ENCODE peak calls at places on chromosomes 13 and 19, in six cellular contexts. Q, T, S, I, F and X are unnamed samples.

GRCh38 chr13:20388184-20388583 is 137.5 kb downstream of the CRYL1 start:
- DNase-seq in I (no peak), Q (no peak), F (no peak), T (no peak), S (no peak), X (no peak)

GRCh38 chr13:33455291-33455690 is 169.7 kb upstream of the STARD13 start:
- DNase-seq in I (no peak), Q (no peak), T (no peak), S (no peak), F (no peak), X (no peak)

GRCh38 chr19:12996542-12997094 is 1.3 kb downstream of the NFIX start:
- DNase-seq in S (no peak), T (no peak), Q (no peak), I (no peak), F (no peak), X (no peak)

GRCh38 chr13:34913040-34913439 is 29.0 kb upstream of the NBEA start:
- DNase-seq in F (no peak), Q (no peak), S (no peak), I (peak), T (peak), X (peak)

GRCh38 chr13:30148171-30148754 is 159.1 kb downstream of the KATNAL1 start:
- DNase-seq in T (no peak), Q (no peak), I (no peak), S (peak), F (peak), X (no peak)

GRCh38 chr13:73341748-73342147 is 282.9 kb downstream of the KLF5 start:
- DNase-seq in I (peak), F (no peak), Q (no peak), S (no peak), T (no peak), X (peak)

GRCh38 chr19:42149447-42150202 is 17.4 kb upstream of the POU2F2 start:
- DNase-seq in Q (no peak), S (no peak), T (no peak), F (no peak), I (no peak), X (no peak)

GRCh38 chr19:39413269-39413902 is 917 bp downstream of the PLEKHG2 start:
- DNase-seq in F (peak), I (no peak), Q (no peak), T (peak), S (no peak), X (peak)

GRCh38 chr13:111409413-111409812 is 89.0 kb downstream of the TEX29 start:
- DNase-seq in I (no peak), T (no peak), F (no peak), S (no peak), Q (no peak), X (no peak)

GRCh38 chr13:44801990-44802389 is 187.3 kb downstream of the NUFIP1 start:
- DNase-seq in Q (no peak), S (no peak), F (no peak), I (no peak), T (peak), X (peak)

GRCh38 chr19:18252370-18252717 is 21.9 kb downstream of the IQCN start:
- DNase-seq in I (no peak), F (no peak), Q (no peak), T (no peak), S (no peak), X (no peak)

GRCh38 chr13:24622481-24622880 is 57.7 kb upstream of the ATP12A start:
- DNase-seq in S (no peak), I (no peak), F (no peak), T (no peak), Q (no peak), X (no peak)

GRCh38 chr19:50477751-50478515 is 1.3 kb upstream of the GARIN5A start:
- DNase-seq in Q (no peak), S (no peak), T (no peak), F (no peak), I (no peak), X (no peak)

GRCh38 chr13:85974604-85975366 is 175.6 kb upstream of the SLITRK6 start:
- DNase-seq in I (peak), S (no peak), F (no peak), T (no peak), Q (no peak), X (peak)

GRCh38 chr13:113053801-113054604 is 51.6 kb upstream of the F7 start:
- DNase-seq in F (no peak), I (no peak), T (no peak), S (no peak), Q (no peak), X (no peak)

GRCh38 chr13:24654741-24655140 is 25.5 kb upstream of the ATP12A start:
- DNase-seq in F (no peak), Q (no peak), T (no peak), S (no peak), I (no peak), X (no peak)

GRCh38 chr13:53250272-53250875 is 221.8 kb downstream of the OLFM4 start:
- DNase-seq in T (peak), F (peak), Q (no peak), S (no peak), I (peak), X (peak)

GRCh38 chr19:29543381-29543780 is 17.6 kb downstream of the VSTM2B start:
- DNase-seq in S (no peak), F (no peak), Q (no peak), I (no peak), T (no peak), X (no peak)

GRCh38 chr19:1167687-1168561 is 6.1 kb downstream of the SBNO2 start:
- DNase-seq in Q (no peak), I (no peak), F (no peak), S (no peak), T (no peak), X (no peak)

GRCh38 chr19:31749231-31749630 is 400.0 kb upstream of the TSHZ3 start:
- DNase-seq in F (no peak), I (no peak), T (no peak), S (no peak), Q (no peak), X (no peak)

GRCh38 chr19:35438527-35438926 is 9.5 kb upstream of the FFAR2 start:
- DNase-seq in Q (no peak), T (no peak), S (no peak), F (no peak), I (no peak), X (no peak)

GRCh38 chr19:33887891-33888290 is 91.2 kb downstream of the KCTD15 start:
- DNase-seq in Q (no peak), F (no peak), I (no peak), S (no peak), T (no peak), X (no peak)

GRCh38 chr19:294341-294818 is 3.2 kb upstream of the PLPP2 start:
- DNase-seq in I (no peak), S (no peak), F (no peak), Q (no peak), T (no peak), X (no peak)

GRCh38 chr13:35818577-35819165 is 312.5 kb downstream of the DCLK1 start:
- DNase-seq in S (no peak), I (no peak), Q (no peak), T (peak), F (no peak), X (peak)

GRCh38 chr19:6092329-6093286 is 17.7 kb downstream of the RFX2 start:
- DNase-seq in F (no peak), S (no peak), T (peak), Q (peak), I (peak), X (peak)

GRCh38 chr19:35559281-35559659 is 4.2 kb downstream of the ATP4A start:
- DNase-seq in Q (no peak), S (no peak), I (no peak), F (no peak), T (no peak), X (no peak)

GRCh38 chr19:13101590-13102415 is 855 bp downstream of the LYL1 start:
- DNase-seq in T (no peak), Q (no peak), F (no peak), I (no peak), S (no peak), X (no peak)

GRCh38 chr19:4374451-4375163 is 25.7 kb downstream of the SH3GL1 start:
- DNase-seq in I (peak), S (no peak), T (peak), F (no peak), Q (no peak), X (peak)

GRCh38 chr13:99657848-99658265 is 156.6 kb downstream of the TM9SF2 start:
- DNase-seq in S (no peak), F (peak), Q (no peak), I (no peak), T (peak), X (no peak)

GRCh38 chr13:107441279-107441678 is 774.1 kb downstream of the LIG4 start:
- DNase-seq in S (no peak), I (peak), T (no peak), F (no peak), Q (no peak), X (peak)

GRCh38 chr19:3163230-3163886 is 15.2 kb upstream of the S1PR4 start:
- DNase-seq in Q (no peak), T (peak), S (peak), F (peak), I (peak), X (peak)

GRCh38 chr19:49691243-49692101 is 556 bp downstream of the CPT1C start:
- DNase-seq in T (peak), F (peak), I (peak), S (no peak), Q (peak), X (no peak)

GRCh38 chr13:114128624-114129522 is 3.5 kb downstream of the RASA3 start:
- DNase-seq in I (peak), Q (no peak), T (no peak), S (peak), F (peak), X (peak)

GRCh38 chr13:105979586-105979985 is 555.9 kb downstream of the EFNB2 start:
- DNase-seq in I (peak), S (no peak), Q (no peak), F (no peak), T (peak), X (peak)

GRCh38 chr13:112729408-112729807 is 39.6 kb downstream of the ATP11A start:
- DNase-seq in Q (no peak), F (no peak), S (no peak), I (no peak), T (no peak), X (no peak)

GRCh38 chr19:3162418-3163229 is 15.9 kb upstream of the S1PR4 start:
- DNase-seq in S (no peak), F (peak), I (no peak), T (no peak), Q (no peak), X (peak)

GRCh38 chr13:51112771-51113170 is 1.7 kb upstream of the C13orf42 start:
- DNase-seq in S (no peak), F (no peak), I (no peak), T (no peak), Q (no peak), X (no peak)

GRCh38 chr19:36775768-36776167 is 3.2 kb upstream of the ZNF850 start:
- DNase-seq in F (no peak), Q (no peak), I (no peak), S (no peak), T (no peak), X (no peak)

GRCh38 chr19:33468361-33469170 is 53.0 kb downstream of the PEPD start:
- DNase-seq in F (no peak), I (no peak), T (no peak), S (no peak), Q (no peak), X (peak)